ENCODE peak calls at places on chromosomes 16 and 17, in five cellular contexts. One of them, this sample, is unnamed.
A peak's percentile ranks its signal among the peaks of the same experiment; 100 is the strongest.

GRCh38 chr17:12386240-12386639 is 279.4 kb upstream of the MYOCD start:
- DNase-seq in tibial nerve: no peak
- DNase-seq in IMR-90: peak; percentile 11
- DNase-seq in transverse colon: no peak
- DNase-seq in suprapubic skin: no peak
- DNase-seq in this sample: peak; percentile 60

GRCh38 chr17:48647103-48647963 is 21.2 kb upstream of the HOXB9 start:
- DNase-seq in tibial nerve: no peak
- DNase-seq in IMR-90: no peak
- DNase-seq in transverse colon: peak; percentile 63
- DNase-seq in suprapubic skin: no peak
- DNase-seq in this sample: no peak

GRCh38 chr17:40091691-40092397 is 8.5 kb downstream of the NR1D1 start:
- DNase-seq in tibial nerve: no peak
- DNase-seq in IMR-90: no peak
- DNase-seq in transverse colon: no peak
- DNase-seq in suprapubic skin: no peak
- DNase-seq in this sample: no peak

GRCh38 chr17:77132411-77133086 is 8.2 kb upstream of the SEC14L1 start:
- DNase-seq in tibial nerve: no peak
- DNase-seq in IMR-90: no peak
- DNase-seq in transverse colon: no peak
- DNase-seq in suprapubic skin: no peak
- DNase-seq in this sample: no peak

GRCh38 chr16:29972992-29973383 is 680 bp upstream of the TAOK2 start:
- DNase-seq in tibial nerve: no peak
- DNase-seq in IMR-90: no peak
- DNase-seq in transverse colon: no peak
- DNase-seq in suprapubic skin: no peak
- DNase-seq in this sample: no peak

GRCh38 chr16:24972608-24973220 is 42.5 kb downstream of the ARHGAP17 start:
- DNase-seq in tibial nerve: no peak
- DNase-seq in IMR-90: no peak
- DNase-seq in transverse colon: no peak
- DNase-seq in suprapubic skin: no peak
- DNase-seq in this sample: no peak

GRCh38 chr16:54632322-54632721 is 298.3 kb upstream of the IRX5 start:
- DNase-seq in tibial nerve: no peak
- DNase-seq in IMR-90: no peak
- DNase-seq in transverse colon: no peak
- DNase-seq in suprapubic skin: no peak
- DNase-seq in this sample: no peak

GRCh38 chr16:52558448-52558847 is 11.5 kb upstream of the TOX3 start:
- DNase-seq in tibial nerve: no peak
- DNase-seq in IMR-90: no peak
- DNase-seq in transverse colon: no peak
- DNase-seq in suprapubic skin: no peak
- DNase-seq in this sample: peak; percentile 62

GRCh38 chr16:80889779-80890359 is 85.5 kb upstream of the CDYL2 start:
- DNase-seq in tibial nerve: no peak
- DNase-seq in IMR-90: no peak
- DNase-seq in transverse colon: no peak
- DNase-seq in suprapubic skin: no peak
- DNase-seq in this sample: no peak

GRCh38 chr17:31509805-31510177 is 118.3 kb downstream of the RAB11FIP4 start:
- DNase-seq in tibial nerve: no peak
- DNase-seq in IMR-90: no peak
- DNase-seq in transverse colon: no peak
- DNase-seq in suprapubic skin: no peak
- DNase-seq in this sample: no peak

GRCh38 chr16:55641430-55642056 is 14.2 kb upstream of the SLC6A2 start:
- DNase-seq in tibial nerve: no peak
- DNase-seq in IMR-90: peak; percentile 51
- DNase-seq in transverse colon: no peak
- DNase-seq in suprapubic skin: no peak
- DNase-seq in this sample: no peak

GRCh38 chr16:990516-991291 is 9.1 kb downstream of the SOX8 start:
- DNase-seq in tibial nerve: no peak
- DNase-seq in IMR-90: no peak
- DNase-seq in transverse colon: no peak
- DNase-seq in suprapubic skin: no peak
- DNase-seq in this sample: no peak

GRCh38 chr16:4346205-4346781 is 4.8 kb downstream of the PAM16 start:
- DNase-seq in tibial nerve: no peak
- DNase-seq in IMR-90: no peak
- DNase-seq in transverse colon: no peak
- DNase-seq in suprapubic skin: no peak
- DNase-seq in this sample: no peak

GRCh38 chr16:26457896-26458295 is 608.8 kb upstream of the C16orf82 start:
- DNase-seq in tibial nerve: no peak
- DNase-seq in IMR-90: no peak
- DNase-seq in transverse colon: no peak
- DNase-seq in suprapubic skin: no peak
- DNase-seq in this sample: no peak

GRCh38 chr16:23514381-23515152 is 4.3 kb upstream of the GGA2 start:
- DNase-seq in tibial nerve: no peak
- DNase-seq in IMR-90: no peak
- DNase-seq in transverse colon: no peak
- DNase-seq in suprapubic skin: no peak
- DNase-seq in this sample: no peak

GRCh38 chr16:55971447-55971846 is 96.3 kb upstream of the CES5A start:
- DNase-seq in tibial nerve: no peak
- DNase-seq in IMR-90: no peak
- DNase-seq in transverse colon: no peak
- DNase-seq in suprapubic skin: no peak
- DNase-seq in this sample: no peak

GRCh38 chr16:22624038-22624656 is 113.5 kb downstream of the NPIPB5 start:
- DNase-seq in tibial nerve: no peak
- DNase-seq in IMR-90: no peak
- DNase-seq in transverse colon: no peak
- DNase-seq in suprapubic skin: no peak
- DNase-seq in this sample: no peak

GRCh38 chr17:81129289-81129688 is 36.0 kb upstream of the PVALEF start:
- DNase-seq in tibial nerve: no peak
- DNase-seq in IMR-90: no peak
- DNase-seq in transverse colon: no peak
- DNase-seq in suprapubic skin: no peak
- DNase-seq in this sample: no peak

GRCh38 chr16:81446318-81447275 is 2.0 kb downstream of the CMIP start:
- DNase-seq in tibial nerve: no peak
- DNase-seq in IMR-90: peak; percentile 51
- DNase-seq in transverse colon: peak; percentile 61
- DNase-seq in suprapubic skin: peak; percentile 84
- DNase-seq in this sample: no peak

GRCh38 chr16:12315330-12316138 is 339.0 kb downstream of the SNX29 start:
- DNase-seq in tibial nerve: no peak
- DNase-seq in IMR-90: no peak
- DNase-seq in transverse colon: peak; percentile 55
- DNase-seq in suprapubic skin: no peak
- DNase-seq in this sample: no peak

GRCh38 chr17:78366109-78366848 is 6.4 kb upstream of the SOCS3 start:
- DNase-seq in tibial nerve: no peak
- DNase-seq in IMR-90: no peak
- DNase-seq in transverse colon: no peak
- DNase-seq in suprapubic skin: no peak
- DNase-seq in this sample: no peak

GRCh38 chr16:58109330-58109729 is 19.9 kb downstream of the CFAP20 start:
- DNase-seq in tibial nerve: no peak
- DNase-seq in IMR-90: no peak
- DNase-seq in transverse colon: no peak
- DNase-seq in suprapubic skin: no peak
- DNase-seq in this sample: no peak

GRCh38 chr16:6190756-6191155 is 1093.2 kb upstream of the EEF2KMT start:
- DNase-seq in tibial nerve: no peak
- DNase-seq in IMR-90: no peak
- DNase-seq in transverse colon: no peak
- DNase-seq in suprapubic skin: no peak
- DNase-seq in this sample: no peak

GRCh38 chr17:81199482-81199830 is 23.3 kb downstream of the CEP131 start:
- DNase-seq in tibial nerve: no peak
- DNase-seq in IMR-90: no peak
- DNase-seq in transverse colon: no peak
- DNase-seq in suprapubic skin: no peak
- DNase-seq in this sample: no peak

DNA sequence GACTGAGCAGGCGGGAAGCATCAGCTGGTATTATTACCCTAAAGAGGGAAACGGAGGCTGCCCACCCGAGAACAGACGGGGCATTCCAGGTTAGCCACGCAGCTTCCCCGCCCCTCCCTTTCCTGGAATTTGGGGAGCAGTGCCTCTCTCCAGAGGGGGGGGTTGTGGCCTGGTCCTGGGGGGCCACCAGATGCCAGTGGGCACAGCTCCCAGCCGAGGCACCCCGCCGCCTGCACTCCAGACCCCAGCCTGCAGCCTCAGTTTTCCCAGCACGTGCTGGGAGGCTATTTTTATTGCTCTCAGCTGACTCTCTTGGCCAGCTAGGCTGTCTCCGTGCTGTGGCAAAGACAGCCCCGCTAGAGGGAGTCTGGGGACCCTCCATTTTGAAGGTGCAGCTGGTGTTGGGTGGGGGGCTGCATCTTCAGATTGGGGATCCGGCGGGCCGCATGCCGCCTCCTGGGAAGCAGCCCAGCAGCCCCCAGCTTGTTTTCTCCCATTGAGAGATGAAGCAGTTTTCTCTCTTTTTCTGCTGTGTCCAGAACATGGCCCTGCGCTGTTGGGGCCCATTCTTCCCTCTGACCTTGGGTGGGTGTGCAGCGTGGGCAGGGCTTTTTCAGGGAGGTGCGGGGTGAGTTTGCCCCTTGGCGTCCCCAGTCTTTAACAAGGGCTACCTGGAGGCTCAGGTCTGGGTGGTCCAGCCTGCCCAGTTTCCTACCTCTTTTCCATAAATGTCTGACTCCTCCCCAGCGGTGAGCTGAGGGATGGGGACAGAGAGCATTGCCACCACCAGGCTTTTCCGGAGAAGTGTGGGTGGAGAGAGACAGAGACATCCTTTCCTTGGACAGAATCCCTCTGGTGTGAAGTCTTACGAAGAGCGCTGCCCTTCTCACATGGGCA is 62.5 kb upstream of the GSE1 start:
- DNase-seq in tibial nerve: no peak
- DNase-seq in IMR-90: no peak
- DNase-seq in transverse colon: no peak
- DNase-seq in suprapubic skin: no peak
- DNase-seq in this sample: no peak
- H3K27ac ChIP-seq in tibial nerve: peak overlapping the region; percentile 29
- H3K27ac ChIP-seq in IMR-90: no peak overlapping the region
- H3K27ac ChIP-seq in transverse colon: peak overlapping the region; percentile 76
- H3K27ac ChIP-seq in suprapubic skin: no peak overlapping the region
- H3K27ac ChIP-seq in this sample: no peak overlapping the region

GRCh38 chr16:85619089-85619850 is 6.1 kb downstream of the GSE1 start:
- DNase-seq in tibial nerve: no peak
- DNase-seq in IMR-90: no peak
- DNase-seq in transverse colon: no peak
- DNase-seq in suprapubic skin: no peak
- DNase-seq in this sample: no peak
- TF ChIP-seq POLR2A in tibial nerve: no peak
- TF ChIP-seq POLR2A in IMR-90: no peak
- TF ChIP-seq POLR2A in transverse colon: no peak
- TF ChIP-seq POLR2A in suprapubic skin: no peak
- TF ChIP-seq POLR2A in this sample: no peak

DNA sequence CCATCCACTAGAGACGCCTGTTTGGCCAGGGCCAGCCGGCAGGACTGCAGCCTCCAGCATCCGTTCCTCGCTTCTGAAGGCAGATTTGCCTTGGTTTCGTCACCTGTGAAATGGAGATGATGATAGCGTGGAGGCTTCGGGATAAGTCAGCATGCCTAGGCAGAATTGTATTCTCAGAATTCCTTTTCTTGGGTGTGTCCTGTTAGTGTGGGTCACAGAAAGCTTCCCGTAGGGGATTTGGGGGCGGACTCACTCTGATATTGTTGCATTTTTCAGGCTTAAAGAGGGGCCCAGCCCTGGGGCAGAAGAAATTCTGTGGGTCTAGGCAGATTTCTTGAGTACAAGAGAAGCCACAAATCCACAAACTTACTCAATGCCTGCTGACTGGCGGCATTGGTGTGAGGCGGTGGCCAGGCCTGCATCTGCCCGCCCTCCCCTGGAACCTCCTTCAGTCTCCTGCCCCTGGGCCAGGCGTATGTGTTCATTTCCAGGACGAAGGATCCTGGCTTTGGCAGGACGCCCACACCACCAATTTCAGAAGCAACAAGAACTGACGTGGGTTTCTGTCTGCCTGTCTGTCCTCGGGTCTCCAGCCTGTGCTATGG is 17.6 kb downstream of the CCDC42 start:
- DNase-seq in tibial nerve: no peak
- DNase-seq in IMR-90: no peak
- DNase-seq in transverse colon: no peak
- DNase-seq in suprapubic skin: no peak
- DNase-seq in this sample: no peak
- H3K27ac ChIP-seq in tibial nerve: no peak overlapping the region
- H3K27ac ChIP-seq in IMR-90: no peak overlapping the region
- H3K27ac ChIP-seq in transverse colon: no peak overlapping the region
- H3K27ac ChIP-seq in suprapubic skin: no peak overlapping the region
- H3K27ac ChIP-seq in this sample: no peak overlapping the region

GRCh38 chr16:46712911-46713310 is 23.5 kb downstream of the ORC6 start:
- DNase-seq in tibial nerve: no peak
- DNase-seq in IMR-90: no peak
- DNase-seq in transverse colon: no peak
- DNase-seq in suprapubic skin: no peak
- DNase-seq in this sample: no peak

GRCh38 chr16:46714797-46715591 is 25.5 kb downstream of the ORC6 start:
- DNase-seq in tibial nerve: no peak
- DNase-seq in IMR-90: no peak
- DNase-seq in transverse colon: no peak
- DNase-seq in suprapubic skin: no peak
- DNase-seq in this sample: no peak

GRCh38 chr16:46709464-46709863 is 20.0 kb downstream of the ORC6 start:
- DNase-seq in tibial nerve: no peak
- DNase-seq in IMR-90: no peak
- DNase-seq in transverse colon: no peak
- DNase-seq in suprapubic skin: no peak
- DNase-seq in this sample: no peak

GRCh38 chr16:46713634-46714033 is 24.2 kb downstream of the ORC6 start:
- DNase-seq in tibial nerve: no peak
- DNase-seq in IMR-90: no peak
- DNase-seq in transverse colon: no peak
- DNase-seq in suprapubic skin: no peak
- DNase-seq in this sample: no peak

DNA sequence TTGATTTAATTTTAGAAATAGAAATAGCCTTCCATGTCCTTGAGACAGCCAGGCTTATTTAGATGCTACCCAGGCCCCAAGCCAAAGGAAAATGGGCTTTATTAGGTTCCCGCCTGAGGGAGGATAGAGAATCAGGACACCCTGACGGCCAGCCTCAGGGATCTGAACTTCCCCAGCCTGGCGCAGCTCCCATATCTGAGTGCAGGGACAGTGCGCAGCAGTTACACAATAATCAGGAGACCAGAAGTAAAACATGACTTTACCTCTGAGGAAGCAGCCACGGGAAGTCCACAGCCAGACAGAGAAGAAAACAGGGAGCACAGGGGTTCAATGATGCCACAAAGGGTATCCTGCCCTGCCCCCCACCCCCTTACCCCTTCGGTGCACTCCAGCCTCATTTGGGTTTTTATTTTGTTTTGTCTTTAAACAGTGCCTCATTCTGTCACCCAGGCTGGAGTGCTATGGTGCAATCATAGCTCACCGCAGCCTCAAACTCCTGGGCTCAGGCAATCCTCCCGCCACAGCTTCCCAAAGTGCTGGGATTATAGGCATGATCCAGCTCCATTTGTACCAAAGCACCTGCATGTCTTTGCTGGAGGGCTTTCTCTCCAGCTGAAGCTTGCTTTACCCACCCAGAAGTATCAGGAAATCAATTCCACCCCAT is 21.8 kb downstream of the ORC6 start:
- DNase-seq in tibial nerve: no peak
- DNase-seq in IMR-90: no peak
- DNase-seq in transverse colon: peak; percentile 17
- DNase-seq in suprapubic skin: no peak
- DNase-seq in this sample: no peak
- TF ChIP-seq POLR2A in tibial nerve: no peak
- TF ChIP-seq POLR2A in IMR-90: no peak
- TF ChIP-seq POLR2A in transverse colon: no peak
- TF ChIP-seq POLR2A in suprapubic skin: no peak
- TF ChIP-seq POLR2A in this sample: no peak

This sample was measured in esophagus muscularis mucosa.